ENCODE peak calls at places on chromosome X, in ten cellular contexts. One of them, this sample, is unnamed.

GRCh38 chrX:148049441-148049840 is 68.3 kb downstream of the FMR1NB start:
- DNase-seq in SHP77 treated with DMSO at 0.1 percent for 48 hours: peak
- DNase-seq in AG08395: peak
- DNase-seq in hypothalamus: no peak
- DNase-seq in fibroblast of mammary gland: peak
- DNase-seq in neural progenitor cell: peak
- DNase-seq in GM23338: peak
- DNase-seq in head of caudate nucleus: no peak
- DNase-seq in RPMI7951: peak
- DNase-seq in astrocyte of the spinal cord: peak
- DNase-seq in this sample: no peak

GRCh38 chrX:22276781-22277180 is 4.1 kb downstream of the CBLL2 start:
- DNase-seq in SHP77 treated with DMSO at 0.1 percent for 48 hours: no peak
- DNase-seq in AG08395: no peak
- DNase-seq in hypothalamus: no peak
- DNase-seq in fibroblast of mammary gland: peak
- DNase-seq in neural progenitor cell: no peak
- DNase-seq in GM23338: no peak
- DNase-seq in head of caudate nucleus: no peak
- DNase-seq in RPMI7951: no peak
- DNase-seq in astrocyte of the spinal cord: peak
- DNase-seq in this sample: no peak

GRCh38 chrX:154827624-154828408 is 6.6 kb downstream of the SMIM9 start:
- DNase-seq in SHP77 treated with DMSO at 0.1 percent for 48 hours: no peak
- DNase-seq in AG08395: no peak
- DNase-seq in hypothalamus: no peak
- DNase-seq in fibroblast of mammary gland: no peak
- DNase-seq in neural progenitor cell: no peak
- DNase-seq in GM23338: no peak
- DNase-seq in head of caudate nucleus: no peak
- DNase-seq in RPMI7951: no peak
- DNase-seq in astrocyte of the spinal cord: no peak
- DNase-seq in this sample: no peak

GRCh38 chrX:132426695-132427281 is 62.0 kb downstream of the MBNL3 start:
- DNase-seq in SHP77 treated with DMSO at 0.1 percent for 48 hours: no peak
- DNase-seq in AG08395: peak
- DNase-seq in hypothalamus: no peak
- DNase-seq in fibroblast of mammary gland: peak
- DNase-seq in neural progenitor cell: no peak
- DNase-seq in GM23338: no peak
- DNase-seq in head of caudate nucleus: no peak
- DNase-seq in RPMI7951: peak
- DNase-seq in astrocyte of the spinal cord: peak
- DNase-seq in this sample: no peak

GRCh38 chrX:1576201-1577101 is 15.0 kb upstream of the AKAP17A start:
- DNase-seq in SHP77 treated with DMSO at 0.1 percent for 48 hours: no peak
- DNase-seq in AG08395: no peak
- DNase-seq in hypothalamus: no peak
- DNase-seq in fibroblast of mammary gland: no peak
- DNase-seq in neural progenitor cell: no peak
- DNase-seq in GM23338: no peak
- DNase-seq in head of caudate nucleus: no peak
- DNase-seq in RPMI7951: no peak
- DNase-seq in astrocyte of the spinal cord: no peak
- DNase-seq in this sample: no peak

GRCh38 chrX:70208479-70208878 is 26.0 kb upstream of the AWAT1 start:
- DNase-seq in SHP77 treated with DMSO at 0.1 percent for 48 hours: no peak
- DNase-seq in AG08395: no peak
- DNase-seq in hypothalamus: no peak
- DNase-seq in fibroblast of mammary gland: peak
- DNase-seq in neural progenitor cell: no peak
- DNase-seq in GM23338: no peak
- DNase-seq in head of caudate nucleus: no peak
- DNase-seq in RPMI7951: no peak
- DNase-seq in astrocyte of the spinal cord: peak
- DNase-seq in this sample: no peak

GRCh38 chrX:22126311-22126710 is 94.2 kb downstream of the PHEX start:
- DNase-seq in SHP77 treated with DMSO at 0.1 percent for 48 hours: no peak
- DNase-seq in AG08395: no peak
- DNase-seq in hypothalamus: no peak
- DNase-seq in fibroblast of mammary gland: peak
- DNase-seq in neural progenitor cell: no peak
- DNase-seq in GM23338: no peak
- DNase-seq in head of caudate nucleus: no peak
- DNase-seq in RPMI7951: peak
- DNase-seq in astrocyte of the spinal cord: no peak
- DNase-seq in this sample: no peak

GRCh38 chrX:24023972-24024664 is 2.9 kb downstream of the KLHL15 start:
- DNase-seq in SHP77 treated with DMSO at 0.1 percent for 48 hours: peak
- DNase-seq in AG08395: no peak
- DNase-seq in hypothalamus: no peak
- DNase-seq in fibroblast of mammary gland: peak
- DNase-seq in neural progenitor cell: peak
- DNase-seq in GM23338: no peak
- DNase-seq in head of caudate nucleus: no peak
- DNase-seq in RPMI7951: no peak
- DNase-seq in astrocyte of the spinal cord: peak
- DNase-seq in this sample: no peak

GRCh38 chrX:57929373-57929772 is 19.1 kb upstream of the ZXDA start:
- DNase-seq in SHP77 treated with DMSO at 0.1 percent for 48 hours: peak
- DNase-seq in AG08395: peak
- DNase-seq in hypothalamus: no peak
- DNase-seq in fibroblast of mammary gland: peak
- DNase-seq in neural progenitor cell: peak
- DNase-seq in GM23338: peak
- DNase-seq in head of caudate nucleus: no peak
- DNase-seq in RPMI7951: peak
- DNase-seq in astrocyte of the spinal cord: no peak
- DNase-seq in this sample: no peak

GRCh38 chrX:137427061-137427778 is 138.7 kb upstream of the ZIC3 start:
- DNase-seq in SHP77 treated with DMSO at 0.1 percent for 48 hours: no peak
- DNase-seq in AG08395: no peak
- DNase-seq in hypothalamus: no peak
- DNase-seq in fibroblast of mammary gland: no peak
- DNase-seq in neural progenitor cell: peak
- DNase-seq in GM23338: peak
- DNase-seq in head of caudate nucleus: no peak
- DNase-seq in RPMI7951: no peak
- DNase-seq in astrocyte of the spinal cord: no peak
- DNase-seq in this sample: no peak

This sample was measured in breast epithelium.